ENCODE peak calls at places on chromosomes 6 and 20, in nine cellular contexts. C is prostate gland, W is adrenal gland, R is transverse colon, B is tibial nerve, U is esophagus muscularis mucosa, V is ovary, P is spleen, F is K562. T is an unnamed sample. For H3K36me3, the result is how much of the 10 kb centered on the place peaks cover.

GRCh38 chr6:161079566-161080262 is 88.1 kb downstream of the MAP3K4 start:
- DNase-seq in B (no peak), F (peak), V (no peak), W (no peak), R (no peak), C (no peak), P (no peak), U (no peak), T (no peak)

GRCh38 chr20:48734104-48734749 is 93.6 kb downstream of the PREX1 start:
- DNase-seq in C (no peak), B (no peak), P (no peak), R (no peak), V (no peak), W (no peak), F (no peak), U (no peak), T (no peak)

GRCh38 chr20:58614984-58615760 is 35.9 kb upstream of the STX16 start:
- DNase-seq in U (no peak), B (no peak), W (no peak), R (no peak), C (peak), F (no peak), V (no peak), P (peak), T (no peak)

GRCh38 chr6:37459981-37460800 is 27.2 kb downstream of the CMTR1 start:
- DNase-seq in R (no peak), P (no peak), B (no peak), W (no peak), U (no peak), C (no peak), V (no peak), F (peak), T (no peak)

GRCh38 chr6:16985484-16986284 is 116.2 kb upstream of the STMND1 start:
- DNase-seq in V (no peak), W (no peak), C (no peak), P (no peak), B (no peak), F (no peak), U (no peak), R (no peak), T (no peak)

GRCh38 chr20:37318046-37318445 is 27.9 kb upstream of the SRC start:
- DNase-seq in V (no peak), F (no peak), C (no peak), W (no peak), U (no peak), R (no peak), B (no peak), P (no peak), T (no peak)

GRCh38 chr6:128208851-128209580 is 308.2 kb upstream of the THEMIS start:
- DNase-seq in F (no peak), W (no peak), B (no peak), P (no peak), C (no peak), U (no peak), R (no peak), V (no peak), T (no peak)

GRCh38 chr20:9126527-9126926 is 57.6 kb downstream of the PLCB4 start:
- DNase-seq in P (no peak), B (no peak), R (no peak), V (no peak), W (no peak), C (no peak), F (no peak), U (no peak), T (no peak)

GRCh38 chr20:62382306-62383198 is 4.4 kb upstream of the RPS21 start:
- DNase-seq in F (peak), P (peak), R (peak), W (peak), C (peak), B (peak), U (no peak), V (peak), T (no peak)

GRCh38 chr6:52724041-52724405 is 39.3 kb downstream of the GSTA2 start:
- DNase-seq in C (no peak), V (no peak), P (no peak), W (peak), R (no peak), F (no peak), U (no peak), B (no peak), T (no peak)

GRCh38 chr6:162184465-162184864 is 543.1 kb downstream of the PRKN start:
- DNase-seq in R (no peak), P (no peak), W (no peak), V (no peak), C (no peak), U (no peak), B (no peak), F (no peak), T (no peak)

GRCh38 chr20:58246346-58246745 is 17.9 kb upstream of the ANKRD60 start:
- DNase-seq in F (no peak), R (no peak), W (no peak), V (no peak), B (no peak), C (no peak), U (peak), P (no peak), T (no peak)

GRCh38 chr20:50112512-50113419 is at the start of gene UBE2V1:
- DNase-seq in R (peak), B (peak), C (peak), F (peak), P (peak), V (peak), W (peak), U (peak), T (peak)

GRCh38 chr6:11522819-11523218 is 14.7 kb upstream of the TMEM170B start:
- DNase-seq in C (no peak), V (no peak), W (peak), U (no peak), B (no peak), P (no peak), R (peak), F (no peak), T (no peak)

GRCh38 chr6:14540276-14540675 is 422.7 kb downstream of the CD83 start:
- DNase-seq in U (no peak), B (no peak), R (no peak), C (peak), P (no peak), V (no peak), W (no peak), F (no peak), T (no peak)

GRCh38 chr6:152669894-152670293 is 27.8 kb upstream of the MYCT1 start:
- DNase-seq in P (no peak), C (no peak), R (no peak), U (no peak), W (no peak), V (no peak), F (no peak), B (no peak), T (no peak)

GRCh38 chr6:21970560-21970959 is 326.3 kb downstream of the PRL start:
- DNase-seq in W (no peak), F (no peak), U (no peak), P (no peak), R (no peak), C (no peak), V (no peak), B (no peak), T (no peak)

GRCh38 chr20:59787186-59787890 is 146.1 kb downstream of the SYCP2 start:
- DNase-seq in R (no peak), P (no peak), B (no peak), F (no peak), C (no peak), U (peak), W (no peak), V (no peak), T (peak)

GRCh38 chr6:37205997-37206340 is 36.0 kb downstream of the PIM1 start:
- DNase-seq in W (no peak), B (no peak), U (no peak), C (no peak), P (no peak), V (no peak), R (no peak), F (no peak), T (no peak)

DNA sequence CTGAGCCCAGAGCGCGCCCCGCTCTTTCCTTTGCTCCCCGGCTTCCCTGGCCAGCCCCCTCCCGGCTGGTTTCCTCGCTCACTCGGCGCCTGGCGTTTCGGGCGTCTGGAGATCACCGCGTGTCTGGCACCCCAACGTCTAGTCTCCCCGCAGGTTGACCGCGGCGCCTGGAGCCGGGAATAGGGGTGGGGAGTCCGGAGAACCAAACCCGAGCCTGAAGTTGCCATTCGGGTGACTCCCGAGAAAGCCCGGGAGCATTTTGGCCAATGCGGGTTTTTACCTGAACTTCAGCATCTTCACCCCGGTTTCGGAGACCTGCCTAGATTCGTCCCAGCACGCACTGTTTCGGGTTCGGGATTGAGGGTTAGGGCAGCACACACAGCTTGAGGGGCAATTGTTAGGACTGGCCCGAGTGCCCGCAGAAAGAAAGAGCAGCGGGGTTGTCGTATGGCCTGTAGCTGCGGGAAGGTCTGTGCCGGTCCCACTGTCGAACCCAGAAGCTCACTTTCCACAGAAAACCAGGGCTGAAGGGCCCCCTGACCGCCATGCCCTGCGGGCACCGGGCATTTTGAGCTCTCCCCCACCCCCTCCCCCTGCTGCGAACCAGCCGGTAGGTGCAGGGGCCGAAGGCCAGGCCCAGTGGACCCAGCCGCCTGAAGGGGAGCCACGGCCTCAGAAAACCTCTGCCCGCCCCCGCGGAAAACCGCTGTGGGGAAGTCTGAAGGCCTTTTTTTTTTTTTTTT is 2.1 kb downstream of the FOXP4 start:
- DNase-seq in U (no peak), V (no peak), B (no peak), P (peak), R (peak), F (no peak), W (no peak), C (no peak), T (no peak)
- TF ChIP-seq POLR2A in U (no peak), V (no peak), B (no peak), P (no peak), R (no peak), F (no peak), W (no peak), C (no peak), T (no peak)

GRCh38 chr6:144919573-144919972 is 634.4 kb downstream of the UTRN start:
- DNase-seq in R (no peak), B (no peak), W (no peak), C (no peak), U (no peak), V (no peak), F (no peak), P (no peak), T (no peak)
- H3K27ac ChIP-seq in R (no peak), B (no peak), W (no peak), C (no peak), U (no peak), V (no peak), F (no peak), P (no peak), T (no peak)

DNA sequence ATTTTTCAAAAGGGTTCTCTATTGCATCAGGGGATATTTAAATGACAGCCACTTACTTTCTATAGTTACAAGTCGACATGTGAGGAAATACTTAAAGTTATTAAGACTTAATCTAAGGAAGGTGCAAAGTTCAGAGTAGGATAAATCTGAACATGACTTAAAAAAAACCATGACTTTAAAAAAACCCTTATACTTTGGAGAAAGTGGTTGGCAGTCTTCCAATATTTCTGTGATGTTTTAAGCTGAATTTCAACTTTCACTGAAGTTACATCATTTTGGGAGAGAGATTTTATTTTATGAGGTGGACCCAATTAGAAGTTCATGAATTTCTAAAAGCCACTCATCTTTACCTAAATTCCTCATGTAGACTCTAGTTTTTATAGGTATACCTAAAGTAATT is 56.4 kb upstream of the EMILIN3 start:
- DNase-seq in P (no peak), F (no peak), U (no peak), V (no peak), R (no peak), B (no peak), W (no peak), C (no peak), T (no peak)
- H3K36me3 ChIP-seq in P (half or more), F (half or more), U (under half), V (under half), R (under half), B (under half), W (half or more), C (under half), T (half or more)

DNA sequence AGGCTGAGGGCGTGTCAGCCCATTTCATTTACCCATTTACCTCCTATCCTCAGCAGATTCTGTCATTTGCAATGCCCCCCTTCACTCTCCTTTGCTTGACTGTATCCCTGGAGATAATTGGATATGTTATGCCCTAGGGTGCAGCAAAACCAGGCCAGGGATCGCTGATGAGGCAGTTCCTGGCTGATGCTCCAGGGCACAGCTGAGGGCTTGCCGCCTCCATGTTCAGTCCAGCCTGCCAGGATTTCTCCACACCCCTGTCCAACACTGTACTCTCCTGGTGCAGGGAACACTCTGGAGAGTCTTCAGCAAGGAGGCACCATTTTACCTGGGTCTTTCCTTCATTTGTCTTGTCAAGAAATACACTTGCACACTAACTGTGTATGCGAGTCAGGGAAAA is 532.1 kb upstream of the CHD6 start:
- DNase-seq in U (no peak), V (no peak), F (no peak), P (no peak), B (no peak), C (no peak), W (no peak), R (no peak), T (no peak)
- TF ChIP-seq POLR2A in U (no peak), V (no peak), F (no peak), P (no peak), B (no peak), C (no peak), W (no peak), R (no peak), T (no peak)

GRCh38 chr20:54716790-54717189 is 241.4 kb downstream of the DOK5 start:
- DNase-seq in R (no peak), C (no peak), V (no peak), B (no peak), W (no peak), F (no peak), U (no peak), P (no peak), T (no peak)
- H3K27ac ChIP-seq in R (no peak), C (no peak), V (no peak), B (no peak), W (no peak), F (no peak), U (no peak), P (no peak), T (no peak)